ENCODE peak calls at places on chromosome 6, in six cellular contexts. One of them, this sample, is unnamed.

GRCh38 chr6:106056738-106057390 is 29.3 kb upstream of the PRDM1 start:
- DNase-seq in tibial artery: no peak
- DNase-seq in adrenal gland: no peak
- DNase-seq in endodermal cell: no peak
- DNase-seq in osteoblast: no peak
- DNase-seq in IMR-90: no peak
- DNase-seq in this sample: no peak

GRCh38 chr6:106163966-106164877 is 78.1 kb downstream of the PRDM1 start:
- DNase-seq in tibial artery: peak; percentile 46
- DNase-seq in adrenal gland: peak; percentile 17
- DNase-seq in endodermal cell: no peak
- DNase-seq in osteoblast: peak; percentile 84
- DNase-seq in IMR-90: peak; percentile 79
- DNase-seq in this sample: no peak

GRCh38 chr6:160519133-160519532 is 144.9 kb downstream of the LPA start:
- DNase-seq in tibial artery: no peak
- DNase-seq in adrenal gland: no peak
- DNase-seq in endodermal cell: no peak
- DNase-seq in osteoblast: no peak
- DNase-seq in IMR-90: no peak
- DNase-seq in this sample: no peak

GRCh38 chr6:46189726-46190125 is 18.9 kb upstream of the ENPP5 start:
- DNase-seq in tibial artery: no peak
- DNase-seq in adrenal gland: no peak
- DNase-seq in endodermal cell: no peak
- DNase-seq in osteoblast: no peak
- DNase-seq in IMR-90: no peak
- DNase-seq in this sample: no peak

GRCh38 chr6:129936329-129937165 is 75.4 kb upstream of the TMEM244 start:
- DNase-seq in tibial artery: peak; percentile 38
- DNase-seq in adrenal gland: peak; percentile 40
- DNase-seq in endodermal cell: peak; percentile 78
- DNase-seq in osteoblast: no peak
- DNase-seq in IMR-90: peak; percentile 60
- DNase-seq in this sample: peak; percentile 72

GRCh38 chr6:134420638-134421181 is 102.8 kb upstream of the SGK1 start:
- DNase-seq in tibial artery: no peak
- DNase-seq in adrenal gland: no peak
- DNase-seq in endodermal cell: no peak
- DNase-seq in osteoblast: peak; percentile 29
- DNase-seq in IMR-90: peak; percentile 90
- DNase-seq in this sample: no peak

GRCh38 chr6:44935693-44936300 is 392.3 kb upstream of the RUNX2 start:
- DNase-seq in tibial artery: no peak
- DNase-seq in adrenal gland: no peak
- DNase-seq in endodermal cell: no peak
- DNase-seq in osteoblast: no peak
- DNase-seq in IMR-90: peak; percentile 12
- DNase-seq in this sample: peak; percentile 7

GRCh38 chr6:160080097-160080496 is 41.5 kb upstream of the SLC22A1 start:
- DNase-seq in tibial artery: no peak
- DNase-seq in adrenal gland: no peak
- DNase-seq in endodermal cell: no peak
- DNase-seq in osteoblast: no peak
- DNase-seq in IMR-90: no peak
- DNase-seq in this sample: no peak

GRCh38 chr6:47360388-47360787 is 50.7 kb upstream of the TNFRSF21 start:
- DNase-seq in tibial artery: no peak
- DNase-seq in adrenal gland: no peak
- DNase-seq in endodermal cell: no peak
- DNase-seq in osteoblast: no peak
- DNase-seq in IMR-90: no peak
- DNase-seq in this sample: no peak

GRCh38 chr6:129709451-129709908 is 497 bp downstream of the ARHGAP18 start:
- DNase-seq in tibial artery: no peak
- DNase-seq in adrenal gland: peak; percentile 36
- DNase-seq in endodermal cell: no peak
- DNase-seq in osteoblast: no peak
- DNase-seq in IMR-90: peak; percentile 58
- DNase-seq in this sample: peak; percentile 7

GRCh38 chr6:160439751-160440150 is 91.6 kb downstream of the SLC22A3 start:
- DNase-seq in tibial artery: no peak
- DNase-seq in adrenal gland: no peak
- DNase-seq in endodermal cell: no peak
- DNase-seq in osteoblast: no peak
- DNase-seq in IMR-90: no peak
- DNase-seq in this sample: no peak

GRCh38 chr6:75098709-75099108 is 107.1 kb downstream of the COL12A1 start:
- DNase-seq in tibial artery: peak; percentile 79
- DNase-seq in adrenal gland: peak; percentile 84
- DNase-seq in endodermal cell: no peak
- DNase-seq in osteoblast: peak; percentile 83
- DNase-seq in IMR-90: peak; percentile 98
- DNase-seq in this sample: no peak

GRCh38 chr6:75526502-75527127 is 33.0 kb upstream of the FILIP1 start:
- DNase-seq in tibial artery: peak; percentile 59
- DNase-seq in adrenal gland: peak; percentile 56
- DNase-seq in endodermal cell: peak; percentile 79
- DNase-seq in osteoblast: no peak
- DNase-seq in IMR-90: peak; percentile 80
- DNase-seq in this sample: peak; percentile 77

GRCh38 chr6:88725111-88725711 is 238.2 kb downstream of the RNGTT start:
- DNase-seq in tibial artery: peak; percentile 22
- DNase-seq in adrenal gland: no peak
- DNase-seq in endodermal cell: peak; percentile 93
- DNase-seq in osteoblast: no peak
- DNase-seq in IMR-90: peak; percentile 74
- DNase-seq in this sample: peak; percentile 74

GRCh38 chr6:159761135-159761872 is 541 bp upstream of the ACAT2 start:
- DNase-seq in tibial artery: peak; percentile 38
- DNase-seq in adrenal gland: peak; percentile 27
- DNase-seq in endodermal cell: peak; percentile 79
- DNase-seq in osteoblast: peak; percentile 84
- DNase-seq in IMR-90: no peak
- DNase-seq in this sample: peak; percentile 31

GRCh38 chr6:105726902-105727655 is 324.2 kb upstream of the PREP start:
- DNase-seq in tibial artery: no peak
- DNase-seq in adrenal gland: no peak
- DNase-seq in endodermal cell: no peak
- DNase-seq in osteoblast: no peak
- DNase-seq in IMR-90: peak; percentile 66
- DNase-seq in this sample: no peak

GRCh38 chr6:56642366-56643261 is at the start of gene DST:
- DNase-seq in tibial artery: peak; percentile 45
- DNase-seq in adrenal gland: no peak
- DNase-seq in endodermal cell: no peak
- DNase-seq in osteoblast: peak; percentile 23
- DNase-seq in IMR-90: peak; percentile 95
- DNase-seq in this sample: peak; percentile 91

GRCh38 chr6:80338201-80338836 is 231.8 kb downstream of the BCKDHB start:
- DNase-seq in tibial artery: no peak
- DNase-seq in adrenal gland: peak; percentile 58
- DNase-seq in endodermal cell: peak; percentile 94
- DNase-seq in osteoblast: no peak
- DNase-seq in IMR-90: peak; percentile 54
- DNase-seq in this sample: peak; percentile 61

GRCh38 chr6:82862543-82862942 is 203.1 kb downstream of the UBE3D start:
- DNase-seq in tibial artery: no peak
- DNase-seq in adrenal gland: no peak
- DNase-seq in endodermal cell: no peak
- DNase-seq in osteoblast: no peak
- DNase-seq in IMR-90: peak; percentile 37
- DNase-seq in this sample: peak; percentile 68

GRCh38 chr6:168092541-168092940 is 13.5 kb upstream of the FRMD1 start:
- DNase-seq in tibial artery: no peak
- DNase-seq in adrenal gland: no peak
- DNase-seq in endodermal cell: no peak
- DNase-seq in osteoblast: no peak
- DNase-seq in IMR-90: no peak
- DNase-seq in this sample: no peak

GRCh38 chr6:36787210-36787609 is 52.0 kb downstream of the CPNE5 start:
- DNase-seq in tibial artery: no peak
- DNase-seq in adrenal gland: no peak
- DNase-seq in endodermal cell: no peak
- DNase-seq in osteoblast: no peak
- DNase-seq in IMR-90: no peak
- DNase-seq in this sample: no peak

GRCh38 chr6:87583822-87584221 is 6.0 kb downstream of the RARS2 start:
- DNase-seq in tibial artery: no peak
- DNase-seq in adrenal gland: no peak
- DNase-seq in endodermal cell: no peak
- DNase-seq in osteoblast: no peak
- DNase-seq in IMR-90: no peak
- DNase-seq in this sample: no peak

GRCh38 chr6:31058128-31058894 is 48.0 kb downstream of the MUC22 start:
- DNase-seq in tibial artery: no peak
- DNase-seq in adrenal gland: no peak
- DNase-seq in endodermal cell: no peak
- DNase-seq in osteoblast: peak; percentile 95
- DNase-seq in IMR-90: peak; percentile 98
- DNase-seq in this sample: peak; percentile 28

GRCh38 chr6:2857580-2858337 is 16.1 kb upstream of the SERPINB1 start:
- DNase-seq in tibial artery: no peak
- DNase-seq in adrenal gland: peak; percentile 89
- DNase-seq in endodermal cell: no peak
- DNase-seq in osteoblast: no peak
- DNase-seq in IMR-90: peak; percentile 64
- DNase-seq in this sample: no peak

GRCh38 chr6:22322103-22322882 is 25.5 kb upstream of the PRL start:
- DNase-seq in tibial artery: no peak
- DNase-seq in adrenal gland: no peak
- DNase-seq in endodermal cell: no peak
- DNase-seq in osteoblast: no peak
- DNase-seq in IMR-90: peak; percentile 65
- DNase-seq in this sample: peak; percentile 4

GRCh38 chr6:107606407-107606806 is 116.5 kb downstream of the SOBP start:
- DNase-seq in tibial artery: no peak
- DNase-seq in adrenal gland: no peak
- DNase-seq in endodermal cell: no peak
- DNase-seq in osteoblast: no peak
- DNase-seq in IMR-90: no peak
- DNase-seq in this sample: no peak

GRCh38 chr6:129263117-129263516 is 380.2 kb downstream of the LAMA2 start:
- DNase-seq in tibial artery: no peak
- DNase-seq in adrenal gland: no peak
- DNase-seq in endodermal cell: no peak
- DNase-seq in osteoblast: no peak
- DNase-seq in IMR-90: no peak
- DNase-seq in this sample: peak; percentile 29

GRCh38 chr6:52162940-52163908 is 23.0 kb upstream of the IL17A start:
- DNase-seq in tibial artery: no peak
- DNase-seq in adrenal gland: no peak
- DNase-seq in endodermal cell: no peak
- DNase-seq in osteoblast: no peak
- DNase-seq in IMR-90: peak; percentile 30
- DNase-seq in this sample: peak; percentile 8

GRCh38 chr6:113083947-113084346 is 736.8 kb downstream of the RFPL4B start:
- DNase-seq in tibial artery: no peak
- DNase-seq in adrenal gland: no peak
- DNase-seq in endodermal cell: no peak
- DNase-seq in osteoblast: no peak
- DNase-seq in IMR-90: no peak
- DNase-seq in this sample: no peak

DNA sequence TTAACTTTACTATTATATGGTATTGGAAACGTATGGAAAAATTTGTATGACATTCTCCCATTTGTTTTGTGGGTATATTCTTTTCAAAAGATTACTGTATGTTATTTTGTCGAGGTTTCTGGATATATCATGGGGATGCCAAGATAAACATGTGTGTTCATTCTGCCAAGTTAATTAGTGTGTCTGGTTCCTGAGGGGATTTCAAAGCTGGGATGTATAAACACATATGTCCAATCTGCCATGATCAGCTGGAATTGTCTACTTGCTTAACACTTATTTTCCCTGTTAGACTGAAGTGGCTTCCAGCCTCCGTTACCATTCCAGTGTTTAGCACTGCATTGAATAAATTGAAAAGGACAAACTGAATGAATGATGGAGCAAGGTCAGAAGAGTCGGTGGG is 86.2 kb downstream of the DNAH8 start:
- DNase-seq in tibial artery: no peak
- DNase-seq in adrenal gland: no peak
- DNase-seq in endodermal cell: no peak
- DNase-seq in osteoblast: no peak
- DNase-seq in IMR-90: no peak
- DNase-seq in this sample: no peak
- H3K27me3 ChIP-seq in tibial artery: no peaks in the 10 kb centered on the region
- H3K27me3 ChIP-seq in adrenal gland: peaks cover 5% of the 10 kb centered on the region
- H3K27me3 ChIP-seq in endodermal cell: peaks cover 4% of the 10 kb centered on the region
- H3K27me3 ChIP-seq in osteoblast: peaks cover 6% of the 10 kb centered on the region
- H3K27me3 ChIP-seq in IMR-90: peaks cover 5% of the 10 kb centered on the region
- H3K27me3 ChIP-seq in this sample: peaks cover 8% of the 10 kb centered on the region

DNA sequence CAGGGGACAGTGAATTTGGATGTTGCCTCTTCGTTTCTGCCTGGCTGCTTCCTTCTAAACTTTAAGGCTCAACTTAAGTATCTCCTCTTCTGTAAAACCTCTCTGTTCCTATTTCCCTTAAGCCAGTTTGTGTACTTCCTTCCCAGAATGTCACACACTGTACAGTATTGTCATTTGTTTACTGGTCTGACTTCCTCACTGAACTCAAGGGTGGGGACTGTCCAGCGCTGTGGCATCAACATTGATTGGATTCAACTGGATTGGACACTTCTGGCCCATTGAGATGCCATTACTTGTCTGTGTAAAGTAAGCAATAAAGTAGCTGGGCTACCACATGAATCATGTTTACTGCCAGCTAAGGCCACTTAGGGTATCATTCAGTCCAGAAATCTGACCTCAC is 69.7 kb downstream of the ANKS1A start:
- DNase-seq in tibial artery: peak; percentile 28
- DNase-seq in adrenal gland: no peak
- DNase-seq in endodermal cell: no peak
- DNase-seq in osteoblast: no peak
- DNase-seq in IMR-90: no peak
- DNase-seq in this sample: no peak
- H3K4me1 ChIP-seq in tibial artery: peaks cover 6% of the 10 kb centered on the region
- H3K4me1 ChIP-seq in adrenal gland: peaks cover 28% of the 10 kb centered on the region
- H3K4me1 ChIP-seq in endodermal cell: no peaks in the 10 kb centered on the region
- H3K4me1 ChIP-seq in osteoblast: peaks cover 5% of the 10 kb centered on the region
- H3K4me1 ChIP-seq in IMR-90: peaks cover 8% of the 10 kb centered on the region
- H3K4me1 ChIP-seq in this sample: peaks cover 18% of the 10 kb centered on the region

DNA sequence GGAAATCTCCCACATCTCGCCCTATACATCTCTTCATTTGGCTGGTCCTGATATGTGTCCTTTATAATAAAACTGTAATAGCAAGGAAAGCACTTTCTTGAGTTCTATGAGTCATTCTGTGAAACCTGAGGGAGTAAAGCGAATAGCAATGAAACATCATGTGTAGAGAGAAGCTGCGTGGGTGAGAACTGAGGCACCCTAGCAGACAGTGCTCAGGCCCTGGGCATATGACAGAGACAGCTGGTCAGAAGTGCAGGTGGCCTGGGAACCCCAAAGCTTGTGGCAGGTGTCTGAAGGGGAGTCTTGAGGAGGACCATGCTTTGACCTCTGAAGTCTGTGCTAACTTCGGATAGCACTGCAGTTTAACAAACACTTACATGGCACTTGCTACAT is 1.3 kb upstream of the BLOC1S5 start:
- DNase-seq in tibial artery: no peak
- DNase-seq in adrenal gland: no peak
- DNase-seq in endodermal cell: no peak
- DNase-seq in osteoblast: no peak
- DNase-seq in IMR-90: peak; percentile 49
- DNase-seq in this sample: no peak
- H3K27ac ChIP-seq in tibial artery: no peak overlapping the region
- H3K27ac ChIP-seq in adrenal gland: no peak overlapping the region
- H3K27ac ChIP-seq in endodermal cell: no peak overlapping the region
- H3K27ac ChIP-seq in osteoblast: no peak overlapping the region
- H3K27ac ChIP-seq in IMR-90: no peak overlapping the region
- H3K27ac ChIP-seq in this sample: no peak overlapping the region

GRCh38 chr6:1381397-1382330 is 7.7 kb upstream of the FOXF2 start:
- DNase-seq in tibial artery: no peak
- DNase-seq in adrenal gland: peak; percentile 32
- DNase-seq in endodermal cell: peak; percentile 92
- DNase-seq in osteoblast: peak; percentile 96
- DNase-seq in IMR-90: no peak
- DNase-seq in this sample: peak; percentile 38
- H3K27me3 ChIP-seq in tibial artery: peaks cover 9% of the 10 kb centered on the region
- H3K27me3 ChIP-seq in adrenal gland: peaks cover 100% of the 10 kb centered on the region
- H3K27me3 ChIP-seq in endodermal cell: peaks cover 100% of the 10 kb centered on the region
- H3K27me3 ChIP-seq in osteoblast: peaks cover 91% of the 10 kb centered on the region
- H3K27me3 ChIP-seq in IMR-90: peaks cover 47% of the 10 kb centered on the region
- H3K27me3 ChIP-seq in this sample: peaks cover 100% of the 10 kb centered on the region

This sample was measured in cardiac muscle cell.